ENCODE peak calls at places on chromosomes 4 and X, in four cellular contexts. Q is SK-N-SH, W is GM23338, F is GM23248. P is an unnamed sample.

GRCh38 chr4:53595204-53595603 is 3.9 kb upstream of the LNX1 start:
- DNase-seq in Q (no peak), W (peak; percentile 15), F (no peak), P (no peak)

GRCh38 chr4:140296335-140296753 is 77.1 kb upstream of the SCOC start:
- DNase-seq in Q (peak; percentile 31), W (no peak), F (peak; percentile 93), P (no peak)

GRCh38 chr4:55251352-55251751 is 94.7 kb upstream of the SRD5A3 start:
- DNase-seq in Q (no peak), W (peak; percentile 20), F (peak; percentile 11), P (peak; percentile 52)

GRCh38 chr4:6753103-6753560 is 29.4 kb upstream of the KIAA0232 start:
- DNase-seq in Q (no peak), W (no peak), F (no peak), P (peak; percentile 61)

GRCh38 chrX:107541244-107541643 is 87.1 kb upstream of the PRPS1 start:
- DNase-seq in Q (no peak), W (no peak), F (peak; percentile 6), P (no peak)

GRCh38 chr4:55398966-55399365 is 3.2 kb downstream of the TMEM165 start:
- DNase-seq in Q (peak; percentile 30), W (no peak), F (peak; percentile 59), P (peak; percentile 20)

GRCh38 chrX:68498044-68498507 is 775 bp upstream of the YIPF6 start:
- DNase-seq in Q (peak; percentile 39), W (peak; percentile 28), F (peak; percentile 33), P (no peak)

GRCh38 chrX:74535633-74536141 is 78.7 kb downstream of the RLIM start:
- DNase-seq in Q (peak; percentile 50), W (peak; percentile 54), F (peak; percentile 87), P (peak; percentile 46)

GRCh38 chr4:149008415-149009025 is 566.3 kb upstream of the NR3C2 start:
- DNase-seq in Q (no peak), W (peak; percentile 37), F (no peak), P (no peak)

GRCh38 chr4:7763788-7764187 is 175.9 kb downstream of the AFAP1 start:
- DNase-seq in Q (no peak), W (no peak), F (peak; percentile 50), P (no peak)

GRCh38 chr4:125096662-125097061 is 218.1 kb upstream of the FAT4 start:
- DNase-seq in Q (no peak), W (no peak), F (no peak), P (no peak)

GRCh38 chrX:75365243-75365975 is 91.5 kb downstream of the UPRT start:
- DNase-seq in Q (no peak), W (no peak), F (no peak), P (no peak)

GRCh38 chr4:24489870-24490269 is 94.5 kb downstream of the DHX15 start:
- DNase-seq in Q (no peak), W (no peak), F (no peak), P (no peak)

GRCh38 chr4:3302786-3303444 is 10.1 kb downstream of the RGS12 start:
- DNase-seq in Q (no peak), W (no peak), F (no peak), P (no peak)

GRCh38 chrX:131626681-131627296 is 82.9 kb downstream of the OR13H1 start:
- DNase-seq in Q (peak; percentile 4), W (peak; percentile 40), F (peak; percentile 1), P (peak; percentile 24)

GRCh38 chr4:113613503-113613902 is 148.0 kb downstream of the CAMK2D start:
- DNase-seq in Q (no peak), W (no peak), F (peak; percentile 33), P (no peak)

GRCh38 chr4:102530986-102531385 is 29.8 kb downstream of the NFKB1 start:
- DNase-seq in Q (no peak), W (no peak), F (no peak), P (no peak)

GRCh38 chr4:181261279-181261678 is 981.9 kb upstream of the TENM3 start:
- DNase-seq in Q (no peak), W (peak; percentile 66), F (no peak), P (peak; percentile 80)

GRCh38 chr4:16212138-16212782 is 14.0 kb downstream of the TAPT1 start:
- DNase-seq in Q (no peak), W (no peak), F (no peak), P (no peak)

GRCh38 chr4:2535386-2536192 is 858 bp upstream of the FAM193A start:
- DNase-seq in Q (peak; percentile 79), W (peak; percentile 75), F (peak; percentile 88), P (peak; percentile 73)

GRCh38 chr4:84894621-84895020 is 71.9 kb downstream of the WDFY3 start:
- DNase-seq in Q (no peak), W (no peak), F (no peak), P (no peak)

GRCh38 chr4:148397006-148397673 is 45.1 kb downstream of the NR3C2 start:
- DNase-seq in Q (peak; percentile 4), W (no peak), F (no peak), P (no peak)

GRCh38 chrX:48897157-48897620 is 379 bp downstream of the TIMM17B start:
- DNase-seq in Q (peak; percentile 78), W (peak; percentile 93), F (peak; percentile 84), P (peak; percentile 92)

GRCh38 chrX:1877780-1878179 is 262.9 kb downstream of the ASMT start:
- DNase-seq in Q (no peak), W (no peak), F (no peak), P (peak; percentile 7)

GRCh38 chr4:140756292-140757219 is at the start of gene TBC1D9:
- DNase-seq in Q (peak; percentile 81), W (peak; percentile 97), F (peak; percentile 86), P (peak; percentile 94)

GRCh38 chr4:15913631-15913970 is 24.9 kb downstream of the FGFBP1 start:
- DNase-seq in Q (no peak), W (no peak), F (peak; percentile 92), P (no peak)

GRCh38 chr4:3290476-3290875 is 2.3 kb upstream of the RGS12 start:
- DNase-seq in Q (no peak), W (no peak), F (no peak), P (no peak)

GRCh38 chr4:166143227-166143626 is 270.2 kb downstream of the TLL1 start:
- DNase-seq in Q (no peak), W (no peak), F (peak; percentile 27), P (no peak)

DNA sequence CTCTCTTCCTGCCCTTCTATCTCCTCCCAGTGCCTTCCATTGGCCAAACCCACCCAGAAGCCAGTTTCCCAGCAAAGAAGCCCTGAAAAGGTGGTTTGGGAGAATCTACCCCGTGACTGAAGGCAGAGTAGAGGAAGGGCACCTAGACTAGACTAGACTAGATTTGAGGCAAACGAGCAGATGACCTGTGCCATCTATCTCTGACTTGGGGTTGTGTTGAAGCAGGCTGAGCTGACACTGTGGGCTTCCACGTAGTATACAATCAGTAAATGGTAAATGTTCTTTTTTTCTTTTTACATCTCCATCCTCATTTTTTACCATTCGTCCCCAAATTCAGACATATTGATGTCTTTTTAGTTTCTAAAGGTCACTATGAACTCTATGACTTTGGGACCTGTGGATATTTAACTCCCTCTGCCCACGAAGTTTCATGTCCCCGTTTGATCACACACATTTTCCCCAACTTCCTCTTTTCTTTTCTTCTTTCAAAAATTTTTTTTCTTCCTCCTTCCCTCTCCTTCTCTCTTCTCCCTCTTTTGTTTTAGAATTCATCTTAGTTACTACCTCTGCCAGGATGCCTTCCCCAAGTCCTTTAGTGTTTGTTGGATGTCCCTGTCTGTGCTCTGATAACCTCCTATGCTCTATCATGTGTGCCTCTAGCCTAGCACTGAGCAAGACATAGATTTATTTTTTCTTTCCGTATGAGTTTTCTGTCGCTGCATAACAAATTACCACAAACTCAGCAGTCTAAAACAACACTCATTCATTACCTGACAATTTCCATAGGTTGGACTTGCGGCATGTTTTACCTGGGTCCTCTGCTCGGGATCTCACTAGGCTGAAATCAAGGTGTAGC is 6.2 kb upstream of the AFF1 start:
- DNase-seq in Q (no peak), W (no peak), F (no peak), P (no peak)
- H3K4me3 ChIP-seq in Q (no peak overlapping the region), W (no peak overlapping the region), F (no peak overlapping the region), P (no peak overlapping the region)

GRCh38 chr4:184420402-184420801 is 53.9 kb downstream of the IRF2 start:
- DNase-seq in Q (no peak), W (no peak), F (no peak), P (no peak)

GRCh38 chr4:184416913-184417734 is 57.2 kb downstream of the IRF2 start:
- DNase-seq in Q (no peak), W (no peak), F (peak; percentile 49), P (no peak)

GRCh38 chr4:184415071-184415470 is 59.3 kb downstream of the IRF2 start:
- DNase-seq in Q (no peak), W (no peak), F (no peak), P (no peak)

GRCh38 chr4:184419976-184420375 is 54.4 kb downstream of the IRF2 start:
- DNase-seq in Q (no peak), W (no peak), F (no peak), P (no peak)

GRCh38 chr4:184417802-184418511 is 56.4 kb downstream of the IRF2 start:
- DNase-seq in Q (no peak), W (no peak), F (peak; percentile 95), P (no peak)
- H3F3A ChIP-seq in Q (peaks cover 26% of the 10 kb centered on the region), W (no peaks in the 10 kb centered on the region), F (peaks cover 19% of the 10 kb centered on the region), P (peaks cover 13% of the 10 kb centered on the region)

DNA sequence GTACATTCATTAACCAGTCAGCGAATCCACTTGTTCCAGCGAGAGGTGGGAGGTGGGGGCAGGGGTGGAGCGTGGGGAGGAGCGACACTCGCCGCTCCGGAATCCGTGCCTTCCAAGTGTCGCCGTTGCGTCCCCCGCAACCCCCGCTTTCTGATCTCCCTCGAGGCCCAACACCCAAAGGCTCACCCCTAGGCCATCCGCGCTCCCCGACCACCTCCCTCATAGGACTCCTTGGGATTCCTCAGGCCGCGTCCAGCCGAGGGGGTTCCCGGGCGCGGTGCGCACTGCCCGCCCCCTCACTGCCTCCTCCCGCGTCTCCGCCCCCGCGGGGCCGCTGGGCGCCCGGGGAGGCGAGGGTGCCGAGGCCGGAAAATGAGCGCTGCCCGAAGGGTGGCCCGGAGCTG is 108.1 kb upstream of the STOX2 start:
- DNase-seq in Q (no peak), W (peak; percentile 33), F (no peak), P (peak; percentile 35)
- H3K4me3 ChIP-seq in Q (peak overlapping the region; percentile 48), W (peak overlapping the region; percentile 75), F (no peak overlapping the region), P (peak overlapping the region; percentile 52)

DNA sequence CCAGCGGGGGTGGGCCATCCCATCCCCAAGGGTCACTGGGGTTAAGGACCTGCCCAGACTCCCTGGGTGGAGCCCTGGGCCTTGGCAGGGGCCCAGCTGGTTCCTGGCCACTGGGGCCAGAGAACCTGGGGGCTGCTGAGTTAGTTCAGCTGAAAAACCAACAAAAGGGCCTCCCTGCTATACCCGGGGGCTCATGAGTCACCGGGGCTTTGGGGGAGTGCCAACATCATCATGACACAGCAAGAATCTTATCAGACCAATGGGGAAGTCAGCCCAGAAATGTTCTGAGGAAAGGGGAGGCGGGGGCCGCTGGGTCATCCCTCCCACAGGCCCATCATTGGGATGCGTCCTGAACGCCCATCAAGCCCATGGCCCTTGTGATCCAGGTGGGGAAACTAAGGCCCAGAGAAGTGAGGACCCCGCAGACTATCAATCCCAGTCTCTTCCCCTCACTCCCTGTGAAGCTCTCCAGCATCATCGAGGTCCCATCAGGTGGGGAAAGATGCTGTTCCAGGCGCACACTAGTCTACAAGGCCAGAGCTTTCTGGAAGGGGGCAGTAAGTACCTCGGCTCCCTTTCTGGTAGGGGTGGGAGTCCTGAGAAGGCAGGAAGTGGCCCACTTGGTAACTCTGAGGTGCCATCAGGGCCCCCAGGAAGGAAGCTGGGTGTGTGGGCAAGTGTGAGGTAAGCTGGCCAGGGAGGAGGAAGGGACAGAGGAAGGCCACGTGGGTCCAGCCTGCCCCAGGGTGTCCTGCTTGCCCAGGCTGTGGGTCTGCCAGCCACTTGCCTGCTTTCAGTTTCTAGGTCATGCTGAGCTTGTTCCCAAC is 4.5 kb downstream of the G6PD start:
- DNase-seq in Q (no peak), W (no peak), F (peak; percentile 79), P (no peak)
- H3F3A ChIP-seq in Q (no peaks in the 10 kb centered on the region), W (no peaks in the 10 kb centered on the region), F (no peaks in the 10 kb centered on the region), P (no peaks in the 10 kb centered on the region)

GRCh38 chr4:183132081-183132480 is 33.0 kb downstream of the WWC2 start:
- DNase-seq in Q (no peak), W (no peak), F (no peak), P (no peak)
- H3K4me3 ChIP-seq in Q (no peak overlapping the region), W (no peak overlapping the region), F (no peak overlapping the region), P (no peak overlapping the region)